ENCODE peak calls at places on chromosomes 13 and 19, in four cellular contexts. P is GM13976, V is dorsolateral prefrontal cortex, Y is mesothelial cell of epicardium. U is an unnamed sample.

GRCh38 chr19:35446194-35446593 is 1.9 kb upstream of the FFAR2 start:
- DNase-seq in P (peak; percentile 74), V (no peak), Y (no peak), U (peak; percentile 50)

GRCh38 chr13:48630791-48631190 is 22.9 kb upstream of the CYSLTR2 start:
- DNase-seq in P (no peak), V (no peak), Y (no peak), U (no peak)

GRCh38 chr13:40624338-40624737 is 42.1 kb downstream of the FOXO1 start:
- DNase-seq in P (no peak), V (no peak), Y (no peak), U (peak; percentile 80)

GRCh38 chr19:30694156-30694555 is 322.0 kb downstream of the ZNF536 start:
- DNase-seq in P (no peak), V (no peak), Y (no peak), U (no peak)

GRCh38 chr13:103067751-103068563 is 1.7 kb upstream of the SLC10A2 start:
- DNase-seq in P (peak; percentile 29), V (no peak), Y (no peak), U (no peak)

GRCh38 chr13:68056816-68057710 is 826.9 kb upstream of the PCDH9 start:
- DNase-seq in P (no peak), V (no peak), Y (no peak), U (no peak)

GRCh38 chr13:75850915-75851314 is 214.8 kb downstream of the LMO7 start:
- DNase-seq in P (no peak), V (no peak), Y (no peak), U (no peak)

GRCh38 chr13:86409466-86410241 is 610.4 kb upstream of the SLITRK6 start:
- DNase-seq in P (no peak), V (no peak), Y (no peak), U (no peak)

GRCh38 chr19:14416743-14417214 is 2.4 kb downstream of the DDX39A start:
- DNase-seq in P (no peak), V (no peak), Y (no peak), U (no peak)

GRCh38 chr19:5775668-5776309 is 8.8 kb downstream of the PRR22 start:
- DNase-seq in P (no peak), V (no peak), Y (no peak), U (no peak)

GRCh38 chr13:109331898-109332297 is 454.5 kb downstream of the IRS2 start:
- DNase-seq in P (no peak), V (no peak), Y (no peak), U (no peak)

GRCh38 chr13:74574964-74575728 is 440.9 kb upstream of the KLF12 start:
- DNase-seq in P (peak; percentile 4), V (no peak), Y (no peak), U (no peak)

GRCh38 chr19:47615230-47615629 is 6.3 kb downstream of the BICRA start:
- DNase-seq in P (no peak), V (no peak), Y (no peak), U (no peak)

GRCh38 chr13:43720780-43721397 is 65.9 kb downstream of the ENOX1 start:
- DNase-seq in P (no peak), V (no peak), Y (no peak), U (no peak)

GRCh38 chr19:44845612-44846454 is at the start of gene NECTIN2:
- DNase-seq in P (peak; percentile 100), V (peak; percentile 77), Y (peak; percentile 100), U (peak; percentile 95)

GRCh38 chr19:47641891-47642485 is 33.1 kb downstream of the BICRA start:
- DNase-seq in P (no peak), V (no peak), Y (no peak), U (no peak)

GRCh38 chr19:47145639-47146486 is 15.2 kb downstream of the SAE1 start:
- DNase-seq in P (no peak), V (no peak), Y (no peak), U (no peak)

GRCh38 chr13:71860547-71861131 is 6.4 kb downstream of the DACH1 start:
- DNase-seq in P (no peak), V (no peak), Y (no peak), U (no peak)

GRCh38 chr13:102310691-102311432 is 91.0 kb downstream of the FGF14 start:
- DNase-seq in P (no peak), V (no peak), Y (no peak), U (no peak)

GRCh38 chr13:60696602-60697001 is 299.6 kb downstream of the TDRD3 start:
- DNase-seq in P (no peak), V (no peak), Y (no peak), U (no peak)

GRCh38 chr19:45460807-45461347 is 6.9 kb upstream of the FOSB start:
- DNase-seq in P (no peak), V (no peak), Y (no peak), U (no peak)

GRCh38 chr19:49590971-49591730 is at the start of gene PRR12:
- DNase-seq in P (peak; percentile 88), V (no peak), Y (peak; percentile 55), U (peak; percentile 85)

GRCh38 chr13:20159646-20160345 is 1.1 kb downstream of the GJA3 start:
- DNase-seq in P (no peak), V (no peak), Y (no peak), U (no peak)

GRCh38 chr19:18743281-18743825 is 47.8 kb downstream of the COMP start:
- DNase-seq in P (no peak), V (no peak), Y (no peak), U (no peak)

GRCh38 chr13:65841156-65841555 is 1389.0 kb downstream of the PCDH9 start:
- DNase-seq in P (no peak), V (no peak), Y (no peak), U (no peak)

GRCh38 chr13:32901994-32902780 is 114.0 kb upstream of the KL start:
- DNase-seq in P (no peak), V (no peak), Y (no peak), U (no peak)

GRCh38 chr19:18232540-18233223 is 6.4 kb upstream of the PDE4C start:
- DNase-seq in P (no peak), V (no peak), Y (no peak), U (peak; percentile 49)

GRCh38 chr19:15210323-15210774 is 9.6 kb upstream of the NOTCH3 start:
- DNase-seq in P (no peak), V (no peak), Y (no peak), U (no peak)

GRCh38 chr13:45833663-45834062 is 17.9 kb downstream of the SIAH3 start:
- DNase-seq in P (no peak), V (no peak), Y (no peak), U (no peak)

GRCh38 chr13:105278797-105279425 is 1256.6 kb downstream of the EFNB2 start:
- DNase-seq in P (no peak), V (no peak), Y (no peak), U (no peak)

GRCh38 chr13:112575680-112576079 is 12.3 kb downstream of the TUBGCP3 start:
- DNase-seq in P (no peak), V (no peak), Y (no peak), U (no peak)

GRCh38 chr13:89027694-89028306 is 1356.6 kb downstream of the SLITRK5 start:
- DNase-seq in P (no peak), V (no peak), Y (no peak), U (no peak)

GRCh38 chr19:1473424-1473851 is 5.6 kb downstream of the C19orf25 start:
- DNase-seq in P (no peak), V (no peak), Y (no peak), U (no peak)

GRCh38 chr19:1474011-1474764 is 4.8 kb downstream of the C19orf25 start:
- DNase-seq in P (no peak), V (no peak), Y (no peak), U (no peak)

GRCh38 chr19:1475751-1476437 is 3.1 kb downstream of the C19orf25 start:
- DNase-seq in P (no peak), V (no peak), Y (no peak), U (no peak)

GRCh38 chr19:1473056-1473400 is 6.0 kb downstream of the C19orf25 start:
- DNase-seq in P (no peak), V (no peak), Y (no peak), U (no peak)

DNA sequence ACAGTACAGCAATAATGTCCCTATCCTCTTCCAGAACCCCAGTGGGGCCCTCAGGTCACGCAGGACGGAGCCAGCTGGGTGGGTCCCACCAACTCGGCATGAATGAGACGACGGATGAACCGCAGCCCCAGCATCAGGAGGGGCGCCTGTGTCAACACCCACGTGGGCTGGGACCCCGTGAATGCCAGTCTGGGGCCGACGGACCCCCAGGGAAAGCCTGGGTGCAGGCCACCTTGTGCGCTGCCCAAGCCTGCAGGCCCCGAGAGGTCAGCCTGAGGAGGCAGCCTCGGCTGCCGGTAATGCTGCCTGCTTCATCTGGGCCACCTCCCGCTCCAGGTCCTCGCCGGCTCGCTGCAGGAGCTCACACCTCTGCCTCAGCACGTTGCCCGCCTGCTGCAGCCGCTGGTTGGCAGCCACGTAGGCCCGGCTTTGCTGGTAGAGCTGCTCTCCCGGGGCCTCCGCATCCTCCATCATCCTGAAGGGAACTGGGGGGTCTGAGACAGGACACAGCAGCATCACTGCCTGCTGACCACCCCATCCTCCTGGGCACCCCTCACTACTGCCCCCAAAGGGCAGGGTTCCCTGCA is 4.2 kb downstream of the C19orf25 start:
- DNase-seq in P (no peak), V (no peak), Y (no peak), U (no peak)
- TF ChIP-seq CTCF in P (no peak), V (no peak), Y (no peak), U (no peak)

DNA sequence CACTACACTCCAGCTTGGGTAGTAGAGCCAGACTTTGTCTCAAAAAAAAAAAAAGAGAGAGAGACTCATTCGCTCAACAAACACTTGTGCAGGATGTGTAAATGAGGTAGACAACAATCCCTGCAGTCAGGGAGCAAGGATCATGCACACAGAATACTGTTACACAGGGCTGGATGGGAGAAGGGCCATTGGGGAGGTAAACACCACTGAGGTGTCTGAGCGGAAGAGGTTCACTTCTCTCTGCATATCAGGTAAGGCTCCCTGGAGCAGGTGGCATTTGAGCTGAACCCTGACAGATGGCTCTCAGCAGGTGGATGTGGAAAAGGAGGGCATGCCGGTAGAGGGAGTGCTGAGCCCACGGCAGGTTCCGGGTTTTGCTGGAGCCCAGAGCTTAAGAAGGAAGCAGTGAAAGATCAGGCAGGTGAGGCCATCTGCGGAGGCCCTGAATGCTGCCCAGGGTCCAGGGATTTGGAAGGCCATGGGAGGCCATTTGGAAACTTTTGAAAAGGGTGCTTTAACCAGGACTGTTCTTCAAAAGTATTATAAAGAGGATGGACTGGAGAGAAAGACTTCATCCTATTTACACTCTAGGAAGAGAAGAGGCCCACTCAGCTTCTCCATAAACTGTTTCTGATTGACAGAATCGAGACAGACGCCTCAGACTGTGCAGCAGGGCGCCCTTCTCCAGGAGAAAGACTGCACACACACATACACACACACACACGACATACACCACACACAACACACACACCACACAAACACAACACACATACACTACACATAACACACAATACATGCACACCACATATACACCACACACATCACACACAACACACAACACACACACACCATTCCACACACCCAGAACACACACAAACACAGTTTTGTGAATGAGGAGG is 199.4 kb downstream of the USP12 start:
- DNase-seq in P (no peak), V (no peak), Y (no peak), U (peak; percentile 59)
- TF ChIP-seq CTCF in P (peak; percentile 40), V (peak; percentile 11), Y (no peak), U (no peak)

GRCh38 chr13:93248627-93249047 is 22.0 kb downstream of the GPC6 start:
- DNase-seq in P (no peak), V (no peak), Y (no peak), U (no peak)

GRCh38 chr13:93246069-93246468 is 19.5 kb downstream of the GPC6 start:
- DNase-seq in P (no peak), V (no peak), Y (no peak), U (no peak)

GRCh38 chr13:93243375-93244063 is 16.9 kb downstream of the GPC6 start:
- DNase-seq in P (no peak), V (no peak), Y (no peak), U (no peak)

GRCh38 chr13:93244918-93245280 is 18.3 kb downstream of the GPC6 start:
- DNase-seq in P (no peak), V (no peak), Y (no peak), U (no peak)

GRCh38 chr13:93244141-93244917 is 17.7 kb downstream of the GPC6 start:
- DNase-seq in P (no peak), V (peak; percentile 51), Y (no peak), U (no peak)
- TF ChIP-seq CTCF in P (no peak), V (no peak), Y (no peak), U (no peak)

GRCh38 chr13:51912091-51912490 is 50.3 kb downstream of the CCDC70 start:
- DNase-seq in P (no peak), V (peak; percentile 75), Y (no peak), U (no peak)
- TF ChIP-seq CTCF in P (no peak), V (peak; percentile 38), Y (no peak), U (no peak)

U was measured in activated CD8-positive, alpha-beta T cell treated with anti-CD3 and anti-CD28 coated beads for 36 hours.